ENCODE peak calls at places on chromosomes 6 and 20, in seven cellular contexts. M is prostate gland, K is K562, Y is breast epithelium, L is Peyer's patch, Q is H1, X is endothelial cell of umbilical vein. J is an unnamed sample.

GRCh38 chr6:142155895-142156757 is 9.1 kb downstream of the VTA1 start:
- DNase-seq in M (no peak), X (peak; percentile 76), K (peak; percentile 34), Y (no peak), Q (peak; percentile 10), L (no peak), J (no peak)

GRCh38 chr6:15205321-15205720 is 40.5 kb upstream of the JARID2 start:
- DNase-seq in L (no peak), M (no peak), K (no peak), Q (no peak), X (no peak), Y (no peak), J (no peak)

GRCh38 chr20:51995551-51995951 is 193.2 kb upstream of the SALL4 start:
- DNase-seq in Y (no peak), X (peak; percentile 82), K (no peak), Q (no peak), M (no peak), L (no peak), J (no peak)

GRCh38 chr20:20860078-20860806 is 147.8 kb upstream of the RALGAPA2 start:
- DNase-seq in X (peak; percentile 81), K (peak; percentile 79), L (peak; percentile 75), Y (peak; percentile 80), M (peak; percentile 71), Q (peak; percentile 82), J (peak; percentile 86)

GRCh38 chr6:111971181-111971829 is 82.6 kb upstream of the CCN6 start:
- DNase-seq in M (no peak), Q (no peak), X (no peak), K (no peak), L (no peak), Y (no peak), J (no peak)

GRCh38 chr6:109713097-109713496 is 22.0 kb downstream of the FIG4 start:
- DNase-seq in Q (no peak), K (no peak), X (no peak), M (no peak), Y (no peak), L (no peak), J (no peak)

GRCh38 chr6:47134476-47135189 is 92.5 kb upstream of the ADGRF1 start:
- DNase-seq in Y (no peak), Q (no peak), K (peak; percentile 88), X (peak; percentile 92), L (no peak), M (peak; percentile 50), J (no peak)

GRCh38 chr6:127515234-127515793 is 3.8 kb downstream of the MTCL3 start:
- DNase-seq in X (no peak), L (peak; percentile 23), Q (peak; percentile 43), Y (no peak), M (no peak), K (no peak), J (no peak)

GRCh38 chr20:63441136-63441776 is 31.2 kb downstream of the KCNQ2 start:
- DNase-seq in Y (no peak), M (no peak), Q (no peak), L (no peak), K (no peak), X (no peak), J (no peak)

GRCh38 chr6:13892007-13892640 is 32.6 kb upstream of the RNF182 start:
- DNase-seq in Q (no peak), Y (no peak), K (no peak), X (no peak), M (no peak), L (no peak), J (no peak)

GRCh38 chr20:11891827-11892521 is 25.7 kb upstream of the BTBD3 start:
- DNase-seq in M (peak; percentile 71), Y (no peak), K (peak; percentile 79), Q (no peak), X (peak; percentile 79), L (peak; percentile 26), J (peak; percentile 58)

GRCh38 chr20:63230800-63231268 is 4.9 kb upstream of the BIRC7 start:
- DNase-seq in L (no peak), K (peak; percentile 51), Q (no peak), X (peak; percentile 54), M (peak; percentile 47), Y (no peak), J (no peak)

GRCh38 chr6:150800596-150801310 is 64.7 kb upstream of the MTHFD1L start:
- DNase-seq in L (no peak), K (no peak), M (no peak), X (no peak), Y (no peak), Q (no peak), J (no peak)

GRCh38 chr20:36128463-36129176 is 25.9 kb upstream of the EPB41L1 start:
- DNase-seq in L (no peak), Q (no peak), Y (no peak), X (no peak), K (peak; percentile 36), M (no peak), J (no peak)

GRCh38 chr6:112920994-112921393 is 573.9 kb downstream of the RFPL4B start:
- DNase-seq in Q (no peak), L (no peak), K (no peak), Y (no peak), M (no peak), X (no peak), J (no peak)

GRCh38 chr6:158818008-158818579 is 1.1 kb downstream of the EZR start:
- DNase-seq in X (peak; percentile 71), Q (no peak), M (peak; percentile 83), L (peak; percentile 84), K (peak; percentile 85), Y (peak; percentile 84), J (peak; percentile 83)

GRCh38 chr6:51118754-51119153 is 300.1 kb downstream of the TFAP2B start:
- DNase-seq in Q (no peak), Y (no peak), K (no peak), L (no peak), M (peak; percentile 13), X (no peak), J (no peak)

GRCh38 chr6:9482030-9482731 is 932.7 kb downstream of the TFAP2A start:
- DNase-seq in L (no peak), K (no peak), X (peak; percentile 86), M (no peak), Y (no peak), Q (no peak), J (no peak)

GRCh38 chr20:57274299-57274698 is 7.9 kb upstream of the BMP7 start:
- DNase-seq in Q (no peak), K (no peak), Y (no peak), X (no peak), L (no peak), M (no peak), J (no peak)

GRCh38 chr20:57275813-57276212 is 9.4 kb upstream of the BMP7 start:
- DNase-seq in X (no peak), Y (no peak), M (no peak), L (no peak), K (no peak), Q (no peak), J (no peak)

GRCh38 chr20:57275334-57275733 is 8.9 kb upstream of the BMP7 start:
- DNase-seq in Q (no peak), Y (no peak), K (no peak), L (no peak), M (no peak), X (no peak), J (no peak)

GRCh38 chr20:57276221-57276620 is 9.8 kb upstream of the BMP7 start:
- DNase-seq in L (no peak), X (no peak), Y (no peak), K (no peak), Q (no peak), M (no peak), J (no peak)

GRCh38 chr20:57274846-57275245 is 8.4 kb upstream of the BMP7 start:
- DNase-seq in L (no peak), X (no peak), K (no peak), Y (no peak), Q (no peak), M (no peak), J (no peak)
- H3K4me1 ChIP-seq in L (no peaks in the 10 kb centered on the region), X (no peaks in the 10 kb centered on the region), K (peaks cover 3% of the 10 kb centered on the region), Y (no peaks in the 10 kb centered on the region), Q (peaks cover 6% of the 10 kb centered on the region), M (no peaks in the 10 kb centered on the region), J (no peaks in the 10 kb centered on the region)

DNA sequence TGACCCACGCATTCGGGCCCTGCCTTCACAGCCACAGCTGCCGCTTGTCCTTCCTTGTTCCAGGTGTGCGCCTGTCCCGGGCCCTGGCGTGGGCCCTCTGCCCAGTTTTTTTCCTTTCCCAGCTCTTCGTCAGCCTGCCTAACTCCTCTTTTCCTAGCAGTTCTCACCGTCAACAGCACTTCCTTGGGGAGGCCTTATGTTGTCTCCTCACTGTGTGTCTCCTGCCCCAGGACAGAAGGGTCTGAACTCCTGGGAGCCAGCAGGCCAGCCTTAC is 71.8 kb downstream of the CDS2 start:
- DNase-seq in X (no peak), Q (no peak), K (no peak), L (no peak), M (no peak), Y (no peak), J (no peak)
- H3K36me3 ChIP-seq in X (no peaks in the 10 kb centered on the region), Q (no peaks in the 10 kb centered on the region), K (no peaks in the 10 kb centered on the region), L (peaks cover 24% of the 10 kb centered on the region), M (no peaks in the 10 kb centered on the region), Y (no peaks in the 10 kb centered on the region), J (no peaks in the 10 kb centered on the region)

GRCh38 chr20:17752452-17752851 is 52.7 kb downstream of the BANF2 start:
- DNase-seq in Y (no peak), K (no peak), Q (no peak), M (no peak), X (no peak), L (no peak), J (no peak)
- TF ChIP-seq POLR2A in Y (no peak), K (no peak), Q (no peak), M (no peak), X (no peak), L (no peak), J (no peak)

GRCh38 chr6:163711071-163711470 is 296.6 kb downstream of the QKI start:
- DNase-seq in K (no peak), Q (no peak), L (no peak), M (no peak), Y (no peak), X (no peak), J (no peak)
- H3K4me1 ChIP-seq in K (peaks cover 8% of the 10 kb centered on the region), Q (no peaks in the 10 kb centered on the region), L (peaks cover 13% of the 10 kb centered on the region), M (no peaks in the 10 kb centered on the region), Y (no peaks in the 10 kb centered on the region), X (no peaks in the 10 kb centered on the region), J (no peaks in the 10 kb centered on the region)

GRCh38 chr6:56311086-56311485 is 63.7 kb upstream of the COL21A1 start:
- DNase-seq in M (no peak), Q (no peak), K (no peak), Y (no peak), X (peak; percentile 31), L (no peak), J (no peak)
- H3K36me3 ChIP-seq in M (no peaks in the 10 kb centered on the region), Q (no peaks in the 10 kb centered on the region), K (no peaks in the 10 kb centered on the region), Y (no peaks in the 10 kb centered on the region), X (no peaks in the 10 kb centered on the region), L (no peaks in the 10 kb centered on the region), J (no peaks in the 10 kb centered on the region)

GRCh38 chr6:26187292-26187691 is 100.1 kb downstream of the HFE start:
- DNase-seq in M (no peak), Q (no peak), X (no peak), L (no peak), K (no peak), Y (no peak), J (no peak)
- TF ChIP-seq POLR2A in M (no peak), Q (no peak), X (no peak), L (no peak), K (no peak), Y (no peak), J (no peak)

GRCh38 chr20:57478176-57478575 is 46.8 kb downstream of the CTCFL start:
- DNase-seq in M (no peak), Q (no peak), L (no peak), Y (no peak), K (peak; percentile 40), X (no peak), J (no peak)
- H3K4me1 ChIP-seq in M (no peaks in the 10 kb centered on the region), Q (peaks cover 9% of the 10 kb centered on the region), L (no peaks in the 10 kb centered on the region), Y (no peaks in the 10 kb centered on the region), K (peaks cover 31% of the 10 kb centered on the region), X (peaks cover 12% of the 10 kb centered on the region), J (no peaks in the 10 kb centered on the region)

GRCh38 chr20:25221592-25222460 is 26.1 kb upstream of the PYGB start:
- DNase-seq in M (no peak), Q (no peak), X (no peak), L (no peak), K (no peak), Y (no peak), J (no peak)
- H3K36me3 ChIP-seq in M (no peaks in the 10 kb centered on the region), Q (no peaks in the 10 kb centered on the region), X (no peaks in the 10 kb centered on the region), L (peaks cover 72% of the 10 kb centered on the region), K (no peaks in the 10 kb centered on the region), Y (peaks cover 4% of the 10 kb centered on the region), J (no peaks in the 10 kb centered on the region)